ENCODE peak calls at places on chromosomes 12 and 14, in eight cellular contexts. M is right cardiac atrium; F is mesenchymal stem cell; Y is stimulated activated CD4-positive, alpha-beta T cell treated with anti-CD3 and anti-CD28 coated beads, Interleukin-12 subunit alpha, Interleukin-12 subunit beta, amount 100 ng/mL, for 24 hours; H is effector memory CD8-positive, alpha-beta T cell; U is Calu3; B is heart right ventricle; C is NCI-H82. J is an unnamed sample.

GRCh38 chr12:52918351-52918750 is 13.5 kb upstream of the KRT8 start:
- DNase-seq in F (no peak), C (no peak), B (no peak), Y (no peak), H (no peak), U (no peak), M (no peak), J (no peak)

GRCh38 chr12:89936631-89937030 is 228.0 kb upstream of the ATP2B1 start:
- DNase-seq in U (no peak), H (no peak), B (no peak), M (no peak), C (peak), Y (no peak), F (no peak), J (no peak)

GRCh38 chr12:92234533-92234932 is 88.9 kb upstream of the BTG1 start:
- DNase-seq in M (no peak), C (no peak), Y (no peak), F (no peak), U (no peak), B (no peak), H (no peak), J (no peak)

GRCh38 chr14:49893309-49894213 is 679 bp downstream of the ARF6 start:
- DNase-seq in F (peak), B (peak), Y (peak), H (peak), C (peak), M (peak), U (peak), J (peak)

GRCh38 chr12:53045646-53046045 is 4.2 kb upstream of the TNS2 start:
- DNase-seq in F (no peak), C (no peak), B (peak), H (no peak), Y (no peak), M (peak), U (no peak), J (peak)

GRCh38 chr14:81801921-81802320 is 268.3 kb upstream of the SEL1L start:
- DNase-seq in B (no peak), H (no peak), Y (no peak), M (peak), F (no peak), C (no peak), U (no peak), J (no peak)

GRCh38 chr12:47413806-47414205 is 292.0 kb downstream of the RPAP3 start:
- DNase-seq in H (no peak), B (no peak), F (no peak), Y (no peak), M (no peak), U (no peak), C (no peak), J (no peak)

GRCh38 chr12:69254857-69255256 is 15.5 kb downstream of the CPSF6 start:
- DNase-seq in F (no peak), B (no peak), C (no peak), Y (no peak), U (no peak), H (no peak), M (no peak), J (no peak)

GRCh38 chr14:61561657-61562276 is 133.5 kb upstream of the HIF1A start:
- DNase-seq in C (no peak), M (peak), F (peak), Y (no peak), B (peak), H (no peak), U (peak), J (peak)

GRCh38 chr12:116159175-116159574 is 118.3 kb downstream of the MED13L start:
- DNase-seq in F (peak), B (peak), M (no peak), U (no peak), C (no peak), H (no peak), Y (no peak), J (no peak)

GRCh38 chr14:104266643-104267575 is 128.5 kb downstream of the KIF26A start:
- DNase-seq in M (peak), U (no peak), H (no peak), F (no peak), Y (no peak), C (no peak), B (no peak), J (no peak)

GRCh38 chr14:51648296-51648695 is 3.4 kb upstream of the FRMD6 start:
- DNase-seq in C (no peak), U (no peak), H (no peak), B (no peak), M (no peak), Y (no peak), F (no peak), J (no peak)

GRCh38 chr14:60488175-60488574 is 2.3 kb upstream of the C14orf39 start:
- DNase-seq in C (peak), U (no peak), Y (no peak), F (no peak), H (no peak), M (no peak), B (no peak), J (no peak)

GRCh38 chr12:113259499-113259953 is 38.3 kb downstream of the TPCN1 start:
- DNase-seq in U (no peak), H (no peak), F (peak), B (peak), Y (no peak), M (peak), C (peak), J (peak)

GRCh38 chr12:91406920-91407341 is 224.3 kb upstream of the DCN start:
- DNase-seq in H (no peak), U (peak), Y (no peak), C (no peak), F (peak), B (no peak), M (no peak), J (no peak)

GRCh38 chr12:89671469-89671868 is 37.2 kb downstream of the ATP2B1 start:
- DNase-seq in B (no peak), M (no peak), C (no peak), H (no peak), F (peak), U (no peak), Y (no peak), J (no peak)

GRCh38 chr14:68593806-68594536 is 198.9 kb downstream of the ZFP36L1 start:
- DNase-seq in F (peak), M (no peak), C (peak), B (no peak), Y (no peak), H (no peak), U (no peak), J (no peak)